ENCODE peak calls at places on chromosomes 12 and 14, in eight cellular contexts. O is IMR-90, L is transverse colon, Q is endothelial cell of umbilical vein, E is heart right ventricle, F is suprapubic skin, D is A549, M is HepG2. Z is an unnamed sample.

GRCh38 chr12:109878749-109879148 is 1.6 kb downstream of the GLTP start:
- DNase-seq in D (no peak), L (no peak), E (no peak), F (no peak), M (no peak), O (no peak), Q (no peak), Z (no peak)

GRCh38 chr12:25377475-25378179 is 126.9 kb upstream of the KRAS start:
- DNase-seq in D (peak), M (no peak), L (no peak), E (no peak), Q (no peak), F (no peak), O (peak), Z (no peak)

GRCh38 chr12:9711664-9712063 is 21.2 kb downstream of the CLECL1 start:
- DNase-seq in O (peak), Q (no peak), M (no peak), D (no peak), F (no peak), E (no peak), L (no peak), Z (no peak)

GRCh38 chr12:53235742-53236442 is 3.9 kb upstream of the RARG start:
- DNase-seq in M (no peak), E (no peak), F (no peak), L (no peak), O (no peak), D (no peak), Q (no peak), Z (no peak)

GRCh38 chr12:87142346-87142745 is 886.2 kb upstream of the MGAT4C start:
- DNase-seq in E (no peak), O (no peak), M (no peak), D (no peak), Q (no peak), F (no peak), L (no peak), Z (no peak)

GRCh38 chr14:67532998-67533753 is at the start of gene PLEKHH1:
- DNase-seq in M (peak), L (peak), O (peak), D (peak), F (peak), E (peak), Q (peak), Z (no peak)

GRCh38 chr12:47797432-47797831 is 22.3 kb downstream of the HDAC7 start:
- DNase-seq in F (no peak), M (no peak), O (no peak), Q (no peak), E (no peak), L (peak), D (peak), Z (no peak)

GRCh38 chr12:71661977-71662522 is 1.6 kb downstream of the ZFC3H1 start:
- DNase-seq in Q (peak), L (no peak), M (no peak), E (no peak), O (peak), D (no peak), F (no peak), Z (no peak)

GRCh38 chr12:62754706-62755105 is 180.2 kb downstream of the PPM1H start:
- DNase-seq in M (no peak), O (no peak), F (no peak), E (no peak), L (no peak), D (no peak), Q (no peak), Z (no peak)

GRCh38 chr12:3046441-3047200 is 30.6 kb upstream of the TSPAN9 start:
- DNase-seq in Q (no peak), L (no peak), O (no peak), D (no peak), E (peak), F (no peak), M (no peak), Z (no peak)

GRCh38 chr12:28320353-28320752 is 130.1 kb downstream of the CCDC91 start:
- DNase-seq in O (no peak), L (no peak), Q (peak), D (no peak), E (no peak), F (no peak), M (peak), Z (no peak)

GRCh38 chr12:49288412-49288853 is 6.5 kb upstream of the PRPH start:
- DNase-seq in E (no peak), D (peak), O (peak), M (peak), F (no peak), L (peak), Q (peak), Z (no peak)

GRCh38 chr14:65431245-65431644 is 18.7 kb downstream of the FUT8 start:
- DNase-seq in L (no peak), Q (no peak), F (no peak), O (no peak), M (no peak), E (no peak), D (no peak), Z (no peak)

GRCh38 chr14:105138021-105138541 is 30.5 kb downstream of the JAG2 start:
- DNase-seq in D (no peak), O (no peak), Q (no peak), L (no peak), F (peak), E (no peak), M (no peak), Z (no peak)

GRCh38 chr14:36085861-36086260 is 90.7 kb downstream of the PTCSC3 start:
- DNase-seq in D (no peak), L (no peak), Q (no peak), F (no peak), E (no peak), O (no peak), M (no peak), Z (no peak)

GRCh38 chr14:44895716-44896115 is 66.0 kb downstream of the KLHL28 start:
- DNase-seq in D (no peak), F (no peak), O (peak), E (no peak), L (no peak), Q (no peak), M (no peak), Z (no peak)

GRCh38 chr14:97408503-97408902 is 611.3 kb downstream of the VRK1 start:
- DNase-seq in F (no peak), L (no peak), O (no peak), M (no peak), E (no peak), Q (no peak), D (no peak), Z (no peak)

GRCh38 chr12:132204064-132204821 is 60.0 kb downstream of the NOC4L start:
- DNase-seq in F (no peak), M (no peak), D (no peak), L (no peak), O (no peak), Q (no peak), E (no peak), Z (no peak)

GRCh38 chr14:30906752-30907658 is 32.6 kb downstream of the COCH start:
- DNase-seq in F (no peak), L (no peak), O (peak), D (peak), M (peak), Q (peak), E (no peak), Z (no peak)

GRCh38 chr14:100416921-100417451 is 93.8 kb downstream of the SLC25A47 start:
- DNase-seq in Q (no peak), L (peak), F (no peak), E (no peak), M (no peak), D (peak), O (peak), Z (no peak)
- H3K27ac ChIP-seq in Q (no peak), L (peak), F (no peak), E (no peak), M (no peak), D (peak), O (peak), Z (no peak)

GRCh38 chr12:124470139-124470538 is 97.3 kb downstream of the NCOR2 start:
- DNase-seq in L (no peak), O (no peak), Q (no peak), M (no peak), E (no peak), D (no peak), F (no peak), Z (no peak)

GRCh38 chr12:124472690-124473279 is 94.6 kb downstream of the NCOR2 start:
- DNase-seq in Q (no peak), M (no peak), O (no peak), D (no peak), L (no peak), E (peak), F (no peak), Z (no peak)

GRCh38 chr12:124469193-124469888 is 98.1 kb downstream of the NCOR2 start:
- DNase-seq in Q (no peak), F (no peak), E (peak), L (no peak), M (no peak), D (peak), O (no peak), Z (no peak)

GRCh38 chr12:124471828-124472227 is 95.6 kb downstream of the NCOR2 start:
- DNase-seq in L (no peak), F (no peak), D (no peak), M (no peak), Q (no peak), E (no peak), O (no peak), Z (no peak)

GRCh38 chr12:124470806-124471205 is 96.6 kb downstream of the NCOR2 start:
- DNase-seq in Q (no peak), M (no peak), O (no peak), D (no peak), L (no peak), F (no peak), E (no peak), Z (no peak)
- H3K27ac ChIP-seq in Q (no peak), M (no peak), O (no peak), D (no peak), L (no peak), F (no peak), E (no peak), Z (no peak)

GRCh38 chr14:55272415-55272786 is 1.2 kb downstream of the FBXO34 start:
- DNase-seq in M (no peak), O (no peak), F (no peak), L (no peak), E (no peak), D (no peak), Q (no peak), Z (no peak)
- H3K27ac ChIP-seq in M (peak), O (no peak), F (peak), L (peak), E (no peak), D (peak), Q (peak), Z (peak)

GRCh38 chr12:122352394-122352793 is 70.1 kb downstream of the CLIP1 start:
- DNase-seq in F (no peak), M (no peak), Q (no peak), E (no peak), L (no peak), O (no peak), D (no peak), Z (no peak)
- H3K27ac ChIP-seq in F (no peak), M (no peak), Q (no peak), E (no peak), L (no peak), O (no peak), D (no peak), Z (no peak)

DNA sequence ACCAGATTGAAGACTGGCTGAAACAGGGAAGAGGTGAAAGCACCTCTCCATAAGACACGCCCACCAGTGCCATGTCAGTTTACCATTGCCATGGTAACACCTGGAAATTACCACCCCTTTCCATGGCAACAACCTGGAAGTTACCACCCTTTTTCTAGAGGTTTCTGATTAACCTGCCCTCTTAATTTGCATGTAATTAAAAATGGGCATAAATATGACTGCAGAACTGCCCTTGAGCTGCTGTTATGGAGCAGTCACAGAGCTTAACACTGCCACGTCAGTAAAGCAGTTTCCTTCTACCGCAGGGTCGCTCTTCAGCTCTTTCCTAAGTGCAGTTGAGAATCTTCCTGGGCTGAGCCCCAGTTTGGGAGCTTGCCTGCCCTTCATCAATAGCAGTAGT is 55.2 kb downstream of the RASSF3 start:
- DNase-seq in Q (peak), E (no peak), L (peak), F (no peak), M (no peak), D (no peak), O (no peak), Z (no peak)
- H3K27ac ChIP-seq in Q (peak), E (peak), L (peak), F (no peak), M (no peak), D (peak), O (peak), Z (peak)

GRCh38 chr14:73744175-73744867 is 30.1 kb upstream of the PNMA1 start:
- DNase-seq in O (no peak), E (no peak), M (no peak), D (no peak), F (no peak), L (peak), Q (no peak), Z (peak)

GRCh38 chr14:73744874-73745529 is 30.8 kb upstream of the PNMA1 start:
- DNase-seq in Q (no peak), M (no peak), F (peak), L (peak), E (no peak), D (no peak), O (no peak), Z (no peak)

GRCh38 chr14:73747386-73748211 is 33.4 kb upstream of the PNMA1 start:
- DNase-seq in M (no peak), E (no peak), Q (no peak), F (no peak), O (no peak), D (no peak), L (no peak), Z (peak)

GRCh38 chr14:73746540-73747385 is 32.6 kb upstream of the PNMA1 start:
- DNase-seq in O (no peak), M (no peak), L (no peak), Q (no peak), D (no peak), E (peak), F (no peak), Z (peak)

GRCh38 chr14:73745571-73746539 is 31.7 kb upstream of the PNMA1 start:
- DNase-seq in M (no peak), L (no peak), O (no peak), E (no peak), D (no peak), Q (no peak), F (no peak), Z (peak)
- H3K27ac ChIP-seq in M (peak), L (peak), O (peak), E (no peak), D (peak), Q (peak), F (peak), Z (peak)

GRCh38 chr14:103286968-103287850 is 46.8 kb upstream of the EIF5 start:
- DNase-seq in D (no peak), O (no peak), F (no peak), M (no peak), E (no peak), Q (no peak), L (no peak), Z (no peak)
- H3K27ac ChIP-seq in D (peak), O (no peak), F (no peak), M (no peak), E (no peak), Q (no peak), L (no peak), Z (no peak)